ENCODE peak calls at places on chromosomes 16 and 17, in eight cellular contexts. K is ACHN; I is germinal center; D is activated CD4-positive, CD25-positive, alpha-beta regulatory T cell treated with anti-CD3 and anti-CD28 coated beads, Interleukin-2, amount 50 U/mL, for 72 hours; P is heart left ventricle; X is tibial nerve; U is esophagus squamous epithelium; L is stimulated activated CD4-positive, alpha-beta T cell treated with anti-CD3 and anti-CD28 coated beads, Interleukin-12 subunit alpha, Interleukin-12 subunit beta, amount 100 ng/mL, for 48 hours. W is an unnamed sample.

GRCh38 chr16:78184554-78185183 is 85.2 kb downstream of the WWOX start:
- DNase-seq in P (no peak), K (no peak), U (no peak), D (no peak), X (no peak), I (no peak), L (no peak), W (no peak)

GRCh38 chr17:82862191-82862590 is 22.4 kb upstream of the ZNF750 start:
- DNase-seq in X (no peak), P (no peak), D (no peak), K (no peak), U (no peak), I (no peak), L (no peak), W (no peak)

GRCh38 chr16:56610017-56610608 is 1.7 kb downstream of the MT2A start:
- DNase-seq in L (peak), U (no peak), I (peak), P (peak), D (peak), X (no peak), K (peak), W (no peak)

GRCh38 chr17:54754560-54754959 is 146.1 kb upstream of the TOM1L1 start:
- DNase-seq in I (peak), K (peak), X (no peak), U (no peak), D (no peak), P (no peak), L (no peak), W (no peak)

GRCh38 chr17:32475258-32475657 is 11.5 kb upstream of the CDK5R1 start:
- DNase-seq in D (no peak), I (no peak), L (no peak), U (no peak), P (no peak), X (no peak), K (no peak), W (no peak)

GRCh38 chr16:70725912-70726828 is 40.3 kb upstream of the MTSS2 start:
- DNase-seq in X (no peak), L (no peak), D (no peak), I (no peak), P (peak), K (no peak), U (no peak), W (no peak)

GRCh38 chr16:9840761-9841665 is 341.2 kb downstream of the GRIN2A start:
- DNase-seq in L (no peak), U (no peak), D (no peak), K (no peak), X (no peak), P (no peak), I (no peak), W (no peak)

GRCh38 chr16:50010212-50010611 is 14.8 kb upstream of the CNEP1R1 start:
- DNase-seq in D (no peak), L (no peak), K (no peak), I (no peak), P (no peak), X (no peak), U (no peak), W (no peak)

GRCh38 chr17:50221500-50222480 is 20.4 kb upstream of the COL1A1 start:
- DNase-seq in D (no peak), U (no peak), K (no peak), I (no peak), P (peak), X (no peak), L (no peak), W (peak)

GRCh38 chr17:55845385-55845784 is 94.5 kb downstream of the PCTP start:
- DNase-seq in P (peak), D (no peak), I (peak), K (no peak), L (peak), U (no peak), X (peak), W (no peak)

GRCh38 chr16:68520649-68521086 is 18.4 kb upstream of the ZFP90 start:
- DNase-seq in L (peak), P (peak), K (peak), X (peak), I (peak), D (peak), U (peak), W (no peak)

GRCh38 chr16:73172621-73173312 is 124.8 kb upstream of the ZFHX3 start:
- DNase-seq in P (peak), K (no peak), L (no peak), X (peak), U (no peak), D (no peak), I (no peak), W (no peak)

GRCh38 chr17:17693955-17694228 is 12.6 kb downstream of the RAI1 start:
- DNase-seq in D (no peak), X (no peak), L (no peak), P (no peak), I (no peak), U (no peak), K (no peak), W (no peak)

GRCh38 chr17:58643147-58643546 is 48.7 kb downstream of the TEX14 start:
- DNase-seq in P (no peak), U (no peak), L (no peak), K (peak), I (no peak), D (no peak), X (no peak), W (no peak)

GRCh38 chr16:52318259-52319008 is 228.5 kb downstream of the TOX3 start:
- DNase-seq in P (no peak), D (no peak), X (no peak), U (no peak), I (no peak), K (no peak), L (no peak), W (no peak)

GRCh38 chr17:332023-332422 is 20.6 kb downstream of the RPH3AL start:
- DNase-seq in I (no peak), U (no peak), D (no peak), P (peak), X (no peak), L (no peak), K (no peak), W (no peak)

GRCh38 chr17:46979023-46979870 is at the start of gene RPRML:
- DNase-seq in X (no peak), U (no peak), P (peak), L (peak), K (peak), I (peak), D (peak), W (no peak)

GRCh38 chr17:73066148-73066884 is 26.2 kb downstream of the SLC39A11 start:
- DNase-seq in X (no peak), K (no peak), P (no peak), I (no peak), L (no peak), D (no peak), U (no peak), W (no peak)

GRCh38 chr17:10457952-10458351 is 11.4 kb downstream of the MYH4 start:
- DNase-seq in D (no peak), I (no peak), K (no peak), X (no peak), U (no peak), P (no peak), L (no peak), W (no peak)

GRCh38 chr17:45277992-45278391 is 16.1 kb upstream of the SPATA32 start:
- DNase-seq in P (no peak), K (no peak), X (no peak), D (no peak), U (no peak), I (no peak), L (no peak), W (no peak)

GRCh38 chr16:48123104-48123788 is 32.5 kb downstream of the ABCC12 start:
- DNase-seq in P (no peak), U (no peak), I (no peak), X (no peak), L (peak), K (peak), D (no peak), W (no peak)

GRCh38 chr17:12342609-12343248 is 322.1 kb downstream of the MAP2K4 start:
- DNase-seq in L (no peak), X (no peak), D (no peak), P (no peak), I (peak), U (no peak), K (peak), W (no peak)

GRCh38 chr16:85235988-85236831 is 123.9 kb upstream of the CIBAR2 start:
- DNase-seq in D (no peak), I (no peak), P (no peak), U (no peak), K (no peak), L (no peak), X (no peak), W (no peak)

GRCh38 chr17:50043290-50044148 is 12.4 kb upstream of the ITGA3 start:
- DNase-seq in X (peak), I (no peak), D (no peak), U (no peak), L (no peak), P (peak), K (no peak), W (no peak)

W was measured in SIG-M5.